ENCODE peak calls at places on chromosomes 1 and 21, in five cellular contexts. H, I, Q, L and R are unnamed samples.

GRCh38 chr1:183461350-183461749 is 10.9 kb upstream of the SMG7 start:
- DNase-seq in H (no peak), I (no peak), Q (peak), L (no peak), R (peak)

GRCh38 chr1:23619299-23620188 is 60.2 kb upstream of the ID3 start:
- DNase-seq in H (no peak), I (no peak), Q (peak), L (no peak), R (no peak)

GRCh38 chr21:27219068-27219467 is 252.2 kb upstream of the ADAMTS5 start:
- DNase-seq in H (peak), I (no peak), Q (peak), L (no peak), R (no peak)

GRCh38 chr1:46804926-46805325 is 6.1 kb downstream of the CYP4B1 start:
- DNase-seq in H (no peak), I (peak), Q (no peak), L (no peak), R (no peak)

GRCh38 chr1:62783736-62784508 is at the start of gene ATG4C:
- DNase-seq in H (peak), I (peak), Q (peak), L (peak), R (peak)

GRCh38 chr1:93323185-93323820 is 22.4 kb upstream of the DR1 start:
- DNase-seq in H (no peak), I (no peak), Q (no peak), L (no peak), R (no peak)

GRCh38 chr1:164875518-164875917 is 316.5 kb downstream of the PBX1 start:
- DNase-seq in H (no peak), I (no peak), Q (no peak), L (no peak), R (no peak)

GRCh38 chr1:12454406-12455391 is 163.3 kb downstream of the DHRS3 start:
- DNase-seq in H (peak), I (no peak), Q (peak), L (no peak), R (no peak)

GRCh38 chr21:33644383-33645074 is 2.2 kb downstream of the ITSN1 start:
- DNase-seq in H (peak), I (no peak), Q (peak), L (no peak), R (no peak)

GRCh38 chr1:56374026-56374974 is 205.1 kb downstream of the PLPP3 start:
- DNase-seq in H (peak), I (no peak), Q (no peak), L (no peak), R (no peak)

GRCh38 chr1:243598433-243598832 is 251.6 kb downstream of the AKT3 start:
- DNase-seq in H (peak), I (no peak), Q (peak), L (no peak), R (no peak)
- TF ChIP-seq CTCF in H (no peak), I (no peak), Q (no peak), L (no peak), R (no peak)

GRCh38 chr1:160836981-160837557 is 25.6 kb downstream of the CD244 start:
- DNase-seq in H (no peak), I (no peak), Q (peak), L (no peak), R (no peak)

GRCh38 chr1:160836561-160836960 is 26.1 kb downstream of the CD244 start:
- DNase-seq in H (no peak), I (no peak), Q (no peak), L (no peak), R (no peak)

GRCh38 chr1:160838876-160839275 is 23.8 kb downstream of the CD244 start:
- DNase-seq in H (no peak), I (no peak), Q (no peak), L (no peak), R (no peak)

GRCh38 chr1:160834945-160835565 is 27.6 kb downstream of the CD244 start:
- DNase-seq in H (peak), I (no peak), Q (peak), L (no peak), R (no peak)

DNA sequence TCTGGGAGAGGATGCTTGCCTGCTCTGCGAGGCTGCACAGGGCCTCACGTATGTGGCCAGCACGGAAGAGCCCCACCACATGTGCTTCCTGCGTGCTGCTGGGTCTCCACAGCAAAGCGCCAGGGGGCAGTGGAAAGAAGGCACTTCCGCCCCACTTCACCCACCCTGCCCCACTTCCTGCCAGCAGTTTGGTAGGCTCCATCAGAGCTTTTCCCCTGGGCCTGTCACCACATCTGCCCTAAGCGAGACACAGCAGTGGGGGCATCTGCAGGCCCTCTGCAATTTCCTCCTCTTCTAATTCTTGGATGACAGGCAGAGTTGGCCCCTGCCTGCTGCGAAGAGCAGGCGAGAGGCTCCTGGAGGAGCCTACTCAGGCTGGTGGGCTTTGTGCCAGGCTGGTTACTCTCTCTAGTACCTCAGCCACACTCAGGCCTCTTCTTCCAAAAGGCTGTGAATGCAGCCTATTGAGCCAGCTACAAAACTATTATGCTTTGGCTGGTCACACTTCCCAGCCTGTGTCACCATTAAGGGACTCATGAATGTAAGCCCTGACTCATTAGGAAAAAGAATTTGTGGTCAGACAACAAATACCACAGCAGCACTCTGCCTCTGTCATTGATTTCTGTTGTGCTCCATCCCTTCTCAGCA is 25.0 kb downstream of the CD244 start:
- DNase-seq in H (no peak), I (no peak), Q (peak), L (no peak), R (peak)
- TF ChIP-seq CTCF in H (no peak), I (no peak), Q (no peak), L (no peak), R (peak)

DNA sequence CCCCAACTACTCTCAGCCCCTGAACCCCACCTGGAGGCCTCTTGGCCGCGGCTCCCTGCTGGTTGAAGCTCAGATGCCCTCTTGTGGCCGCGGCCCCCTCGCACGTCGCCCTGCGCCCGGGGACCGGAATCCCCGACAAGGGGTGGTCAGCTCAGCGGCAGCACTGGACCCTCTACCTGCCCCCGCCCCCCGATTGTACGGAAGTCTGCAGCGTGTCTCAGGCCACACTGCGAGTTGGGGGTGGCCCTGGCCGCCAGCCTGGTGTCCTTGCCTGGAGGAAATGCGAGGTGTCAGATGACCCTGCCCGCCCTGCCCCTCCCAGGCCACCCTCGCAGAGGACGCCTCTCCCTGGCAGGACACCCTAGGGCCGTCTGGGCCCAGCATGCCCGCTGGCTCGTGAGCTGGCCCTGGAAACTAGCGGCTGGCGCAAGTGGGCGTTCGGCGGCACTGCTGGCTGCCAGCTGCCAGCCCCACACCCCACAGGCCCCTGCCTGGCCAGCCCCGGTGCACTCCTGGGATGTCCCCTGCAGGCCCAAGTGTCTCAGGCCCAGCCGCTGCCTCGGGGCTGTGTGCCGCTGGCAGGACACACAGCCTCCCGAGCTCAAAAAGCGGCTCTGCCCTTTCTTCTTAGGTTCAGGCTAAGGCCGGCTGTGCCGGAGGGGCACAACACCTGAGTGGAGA is 60.8 kb downstream of the EDN2 start:
- DNase-seq in H (no peak), I (no peak), Q (no peak), L (no peak), R (no peak)
- TF ChIP-seq CTCF in H (peak), I (no peak), Q (peak), L (no peak), R (peak)

GRCh38 chr1:29114654-29115053 is 9.0 kb downstream of the TMEM200B start:
- DNase-seq in H (no peak), I (no peak), Q (no peak), L (no peak), R (no peak)

GRCh38 chr1:29119365-29119929 is 4.3 kb downstream of the TMEM200B start:
- DNase-seq in H (peak), I (no peak), Q (no peak), L (no peak), R (no peak)

GRCh38 chr1:29120367-29120766 is 3.3 kb downstream of the TMEM200B start:
- DNase-seq in H (no peak), I (no peak), Q (no peak), L (no peak), R (no peak)

GRCh38 chr1:29120955-29121485 is 2.7 kb downstream of the TMEM200B start:
- DNase-seq in H (peak), I (no peak), Q (peak), L (no peak), R (no peak)

DNA sequence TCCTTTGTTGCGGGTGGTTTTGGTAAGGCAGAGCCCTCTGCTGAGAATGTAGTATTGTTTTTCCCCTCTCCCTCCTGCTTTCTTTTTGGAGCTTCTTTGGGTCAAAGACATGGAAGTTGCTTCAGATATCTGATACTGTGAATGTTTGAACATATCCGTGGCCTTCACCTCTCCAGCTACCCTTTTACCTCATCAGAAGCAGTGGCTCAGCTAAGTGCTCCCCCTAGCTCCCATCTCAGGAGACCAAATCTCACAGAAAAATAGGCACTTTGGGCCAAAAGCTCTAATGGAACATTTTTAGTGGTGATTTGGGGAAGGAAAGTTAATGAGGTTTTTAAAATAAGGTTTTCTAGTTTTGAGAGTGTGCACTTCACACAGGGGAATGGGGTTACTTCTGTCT is 6.3 kb downstream of the TMEM200B start:
- DNase-seq in H (no peak), I (no peak), Q (no peak), L (peak), R (no peak)
- TF ChIP-seq CTCF in H (peak), I (no peak), Q (peak), L (no peak), R (no peak)

GRCh38 chr1:247147781-247148180 is 24.0 kb downstream of the ZNF124 start:
- DNase-seq in H (no peak), I (no peak), Q (no peak), L (no peak), R (no peak)

GRCh38 chr1:247145279-247145678 is 26.5 kb downstream of the ZNF124 start:
- DNase-seq in H (no peak), I (no peak), Q (no peak), L (no peak), R (no peak)

GRCh38 chr1:247146671-247147070 is 25.1 kb downstream of the ZNF124 start:
- DNase-seq in H (no peak), I (no peak), Q (no peak), L (no peak), R (no peak)
- TF ChIP-seq CTCF in H (no peak), I (no peak), Q (no peak), L (no peak), R (peak)

GRCh38 chr1:201228011-201228983 is 37.7 kb downstream of the IGFN1 start:
- DNase-seq in H (no peak), I (peak), Q (no peak), L (peak), R (peak)

GRCh38 chr1:201229095-201229494 is 38.5 kb downstream of the IGFN1 start:
- DNase-seq in H (no peak), I (no peak), Q (no peak), L (peak), R (no peak)

GRCh38 chr1:201226859-201227488 is 36.4 kb downstream of the IGFN1 start:
- DNase-seq in H (no peak), I (peak), Q (no peak), L (peak), R (peak)

GRCh38 chr1:201230676-201231075 is 40.1 kb downstream of the IGFN1 start:
- DNase-seq in H (no peak), I (no peak), Q (no peak), L (peak), R (no peak)

DNA sequence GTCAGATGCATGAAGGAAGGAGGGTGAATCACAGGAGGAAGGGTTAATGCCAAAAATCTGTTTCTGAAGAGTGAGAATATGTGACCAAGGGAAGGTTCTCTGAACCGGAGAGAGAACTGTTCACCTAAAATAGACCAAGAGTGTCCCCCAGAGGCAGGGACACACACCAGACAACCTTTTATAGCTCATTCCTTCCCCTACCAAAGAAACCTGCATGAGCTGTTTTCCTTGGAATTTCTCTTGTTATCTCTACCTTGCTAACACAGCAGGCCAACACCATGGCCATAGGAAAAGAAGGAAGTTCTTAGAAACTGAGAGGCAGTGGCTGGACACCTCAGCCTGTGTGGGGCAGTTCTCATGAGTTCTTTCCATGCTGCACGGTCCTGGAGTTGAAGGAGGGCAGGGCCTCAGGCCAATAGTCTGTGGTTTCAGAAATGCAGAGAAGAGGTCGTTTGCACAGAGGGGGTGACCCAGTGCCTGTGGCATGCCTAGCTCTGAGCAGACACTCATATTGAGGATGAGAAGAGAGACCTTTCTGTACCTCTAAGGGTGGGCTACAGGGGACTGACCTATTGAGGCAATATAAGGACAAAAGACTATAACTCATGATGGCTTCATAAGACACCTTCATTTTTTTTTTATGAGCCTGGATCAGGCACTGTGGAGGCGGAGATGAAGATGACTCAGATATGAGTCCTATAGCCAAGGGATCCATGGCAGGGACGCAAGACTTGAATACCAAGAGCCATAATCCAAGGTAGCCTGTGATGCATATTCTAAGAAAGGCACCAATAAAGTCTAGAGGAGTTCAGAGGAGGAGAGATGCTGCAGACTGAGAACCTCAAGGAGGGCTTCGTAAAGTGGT is 39.4 kb downstream of the IGFN1 start:
- DNase-seq in H (peak), I (no peak), Q (peak), L (peak), R (no peak)
- TF ChIP-seq CTCF in H (no peak), I (no peak), Q (no peak), L (no peak), R (no peak)